ENCODE peak calls at places on chromosomes 2 and 18, in nine cellular contexts. T is HCT116, Z is IMR-90, V is sigmoid colon, Y is upper lobe of right lung, R is ascending aorta, E is right cardiac atrium, U is uterus, J is tibial artery. D is an unnamed sample. For H3K4me1, the result is how much of the 10 kb centered on the place peaks cover.

GRCh38 chr2:46508734-46509133 is 29.4 kb downstream of the TMEM247 start:
- DNase-seq in R (no peak), U (no peak), V (no peak), J (no peak), E (no peak), Z (no peak), Y (no peak), T (no peak), D (no peak)

GRCh38 chr18:23284629-23285028 is 149.3 kb downstream of the CABLES1 start:
- DNase-seq in R (no peak), Z (no peak), Y (no peak), T (no peak), U (no peak), V (no peak), J (no peak), E (no peak), D (no peak)

GRCh38 chr18:45254683-45255082 is 360.6 kb upstream of the SLC14A2 start:
- DNase-seq in E (peak), J (peak), V (no peak), T (no peak), Y (no peak), U (peak), R (no peak), Z (no peak), D (peak)

GRCh38 chr2:147165682-147166081 is 679.1 kb upstream of the ACVR2A start:
- DNase-seq in R (no peak), E (no peak), Z (no peak), U (no peak), Y (no peak), J (no peak), V (no peak), T (no peak), D (no peak)

GRCh38 chr2:39433586-39434195 is 3.4 kb downstream of the MAP4K3 start:
- DNase-seq in E (no peak), Z (no peak), T (no peak), J (no peak), V (no peak), R (no peak), Y (no peak), U (no peak), D (no peak)

GRCh38 chr18:10142496-10143160 is 228.8 kb downstream of the VAPA start:
- DNase-seq in Y (no peak), E (peak), V (no peak), R (no peak), T (no peak), Z (peak), U (no peak), J (no peak), D (peak)

GRCh38 chr2:39107156-39107555 is 13.7 kb downstream of the SOS1 start:
- DNase-seq in U (no peak), T (no peak), R (no peak), Z (no peak), Y (no peak), E (no peak), J (no peak), V (no peak), D (no peak)

GRCh38 chr18:64659186-64659585 is 510.3 kb upstream of the LINC00305 start:
- DNase-seq in Y (no peak), R (no peak), Z (no peak), E (no peak), J (no peak), V (no peak), U (no peak), T (no peak), D (no peak)

GRCh38 chr2:61807036-61807757 is 46.7 kb downstream of the FAM161A start:
- DNase-seq in U (no peak), J (no peak), T (no peak), E (no peak), Z (no peak), V (no peak), Y (no peak), R (no peak), D (no peak)

GRCh38 chr2:216777637-216778273 is 82.1 kb downstream of the TNP1 start:
- DNase-seq in E (no peak), Y (no peak), Z (peak), R (no peak), T (peak), J (no peak), U (no peak), V (no peak), D (no peak)

GRCh38 chr2:10575566-10576300 is 114.0 kb downstream of the NOL10 start:
- DNase-seq in E (no peak), Z (peak), U (no peak), J (no peak), R (no peak), V (no peak), Y (no peak), T (peak), D (no peak)
- H3K27ac ChIP-seq in E (no peak), Z (no peak), U (no peak), J (no peak), R (no peak), V (no peak), Y (no peak), T (no peak), D (no peak)

DNA sequence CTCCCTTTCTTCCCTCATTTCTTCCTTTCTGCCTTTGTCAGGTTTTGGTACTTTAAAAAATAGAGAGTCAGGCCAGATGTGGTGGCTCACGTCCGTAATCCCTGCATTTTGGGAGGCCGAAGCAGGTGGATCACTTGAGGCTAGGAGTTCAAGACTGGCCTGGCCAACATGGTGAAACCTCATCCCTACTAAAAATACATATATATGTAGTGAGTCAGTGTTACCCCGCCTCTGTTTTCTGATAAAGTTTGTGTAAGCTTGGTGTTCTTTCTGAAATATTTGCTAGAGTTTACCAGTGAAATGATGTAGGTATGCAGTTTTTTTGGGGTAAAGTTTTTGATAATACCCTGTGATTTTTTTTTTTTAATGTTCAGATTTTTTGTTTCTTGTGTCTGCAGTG is 58.8 kb downstream of the DGKD start:
- DNase-seq in J (no peak), T (no peak), Y (no peak), V (no peak), Z (peak), R (no peak), U (no peak), E (no peak), D (no peak)
- H3K4me1 ChIP-seq in J (half or more), T (under half), Y (under half), V (under half), Z (under half), R (under half), U (under half), E (under half), D (under half)

DNA sequence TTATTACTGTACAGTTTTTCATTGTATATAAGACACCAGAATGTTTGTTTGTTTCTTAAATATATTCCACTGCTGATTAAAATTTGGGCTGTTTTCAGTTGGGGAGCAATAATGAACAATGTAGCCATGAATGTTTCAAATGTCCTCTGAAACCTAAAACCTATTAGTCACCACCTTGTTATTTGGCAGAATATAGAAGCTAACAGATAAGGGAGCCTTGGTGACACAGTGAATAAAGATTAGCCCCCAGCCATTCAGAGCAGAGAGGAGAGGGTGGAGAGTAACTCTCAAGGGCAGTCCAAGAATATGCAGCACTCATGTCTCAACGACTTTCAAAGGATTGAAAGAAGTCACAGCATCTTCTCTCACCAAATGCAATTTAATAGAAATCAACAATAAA is 43.1 kb upstream of the ATP8B1 start:
- DNase-seq in Z (peak), J (no peak), E (no peak), Y (no peak), U (no peak), V (no peak), R (no peak), T (peak), D (no peak)
- H3K27ac ChIP-seq in Z (peak), J (no peak), E (no peak), Y (no peak), U (no peak), V (no peak), R (no peak), T (peak), D (no peak)

DNA sequence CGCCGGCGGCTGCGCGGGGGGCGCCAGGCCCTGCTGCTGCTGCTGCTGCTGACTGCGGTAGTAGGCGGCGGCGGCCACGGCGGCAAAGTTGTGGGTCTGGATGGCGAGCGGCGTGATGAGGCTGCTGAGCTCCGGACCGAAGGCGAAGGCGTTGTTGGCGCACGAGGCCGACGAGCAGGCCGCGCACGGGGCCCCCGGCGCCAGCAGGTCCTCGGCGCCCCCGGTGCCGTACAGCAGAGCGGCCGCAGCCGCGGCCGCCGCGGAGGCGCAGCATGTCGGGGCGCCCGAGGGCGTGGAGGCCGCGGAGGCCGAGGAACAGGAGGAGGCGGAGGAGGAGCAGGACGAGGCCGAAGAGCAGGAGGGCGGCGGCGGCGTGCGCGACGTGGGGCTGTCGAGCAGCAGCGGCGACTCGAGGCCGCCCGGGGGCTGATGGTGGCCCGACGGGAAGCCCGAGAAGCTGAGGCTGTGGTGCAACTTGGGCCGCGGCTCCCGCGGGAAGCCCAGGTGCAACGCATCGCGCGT is 1.8 kb downstream of the ZFP36L2 start:
- DNase-seq in T (no peak), Y (peak), V (peak), Z (peak), E (no peak), U (no peak), R (no peak), J (no peak), D (peak)
- H3K4me1 ChIP-seq in T (under half), Y (half or more), V (under half), Z (under half), E (under half), U (under half), R (under half), J (under half), D (under half)

DNA sequence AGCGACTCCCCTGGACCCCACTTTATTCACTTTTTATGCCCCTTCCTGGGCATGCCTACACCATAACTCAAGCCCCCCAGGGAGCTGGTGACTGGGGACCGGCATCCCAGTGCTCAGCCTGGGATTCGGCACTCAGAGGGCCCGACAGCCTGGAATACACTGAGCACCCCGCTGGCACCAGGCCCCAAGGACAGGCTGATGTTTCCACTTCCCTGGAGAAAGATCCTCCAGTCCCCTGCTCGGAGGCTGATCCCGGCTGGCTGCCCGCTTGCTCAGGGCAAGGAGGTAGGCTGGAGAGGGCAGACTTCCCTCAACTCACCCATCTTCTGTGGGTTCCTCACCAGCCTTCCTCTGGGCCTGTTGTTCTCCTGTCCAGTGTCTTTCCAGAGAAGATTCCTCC is 36.6 kb downstream of the ODC1 start:
- DNase-seq in Z (no peak), R (no peak), T (no peak), Y (no peak), V (no peak), U (no peak), E (no peak), J (no peak), D (no peak)
- H3K27ac ChIP-seq in Z (no peak), R (no peak), T (no peak), Y (no peak), V (no peak), U (no peak), E (no peak), J (no peak), D (no peak)

DNA sequence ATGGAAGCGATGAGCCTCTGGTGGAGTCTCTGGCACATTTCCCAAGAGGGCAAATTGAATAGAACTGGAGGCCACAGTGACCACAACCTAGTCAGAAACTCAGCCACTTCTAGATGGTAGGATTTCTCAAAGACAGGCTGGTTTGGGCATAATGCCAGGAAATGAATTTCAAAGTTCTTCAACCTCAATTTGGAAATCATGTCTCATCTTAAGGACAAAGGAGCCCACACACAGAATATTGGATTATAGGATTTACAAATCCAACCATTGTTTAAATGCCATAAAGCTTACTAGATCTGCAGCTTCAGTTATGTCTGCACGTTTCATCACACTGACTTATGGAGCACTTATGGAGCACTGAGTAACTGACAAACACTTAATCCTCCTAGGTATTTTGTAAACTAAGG is 132.1 kb downstream of the COL6A3 start:
- DNase-seq in T (no peak), Z (peak), U (no peak), Y (no peak), J (no peak), V (no peak), R (no peak), E (no peak), D (no peak)
- H3K4me1 ChIP-seq in T (under half), Z (under half), U (under half), Y (under half), J (under half), V (under half), R (under half), E (under half), D (under half)

DNA sequence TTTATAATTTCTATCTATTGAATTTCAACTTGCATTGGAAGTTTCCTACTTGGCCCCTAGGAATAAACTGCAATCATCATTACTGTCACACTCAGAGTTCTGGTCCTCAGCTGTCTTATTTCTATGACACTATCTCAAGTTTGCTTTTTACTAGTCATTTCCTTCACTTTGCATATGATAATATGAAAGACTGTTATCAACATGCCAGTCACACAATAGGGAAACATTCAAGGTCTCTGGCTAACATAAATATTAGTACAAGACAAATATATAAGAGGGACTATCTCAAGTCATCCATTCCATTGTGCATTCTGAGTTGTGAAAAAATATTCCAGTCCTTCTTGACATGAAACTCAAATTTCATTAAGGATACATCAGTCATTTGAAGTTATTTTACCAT is 28.7 kb downstream of the DNAH6 start:
- DNase-seq in Z (no peak), U (no peak), T (no peak), R (no peak), V (no peak), Y (no peak), J (no peak), E (no peak), D (no peak)
- H3K27ac ChIP-seq in Z (no peak), U (no peak), T (no peak), R (no peak), V (no peak), Y (no peak), J (no peak), E (no peak), D (no peak)

GRCh38 chr18:6722680-6723079 is 6.8 kb upstream of the ARHGAP28 start:
- DNase-seq in Z (no peak), Y (no peak), E (no peak), V (no peak), R (no peak), J (no peak), T (no peak), U (no peak), D (no peak)
- H3K4me1 ChIP-seq in Z (under half), Y (under half), E (under half), V (under half), R (under half), J (under half), T (under half), U (under half), D (under half)

D was measured in thyroid gland.